ENCODE peak calls at places on chromosomes 11 and 22, in nine cellular contexts. U is stomach, Q is A549, A is spleen, H is neural progenitor cell, V is ovary, C is mammary epithelial cell, B is colonic mucosa, E is left lung. O is an unnamed sample.

GRCh38 chr11:110356769-110357671 is 60.6 kb upstream of the RDX start:
- DNase-seq in U (no peak), Q (peak; percentile 92), A (no peak), H (no peak), V (no peak), C (peak; percentile 26), B (no peak), E (no peak), O (peak; percentile 44)

GRCh38 chr22:29143848-29144785 is 61.6 kb upstream of the EMID1 start:
- DNase-seq in U (peak; percentile 21), Q (no peak), A (no peak), H (no peak), V (no peak), C (no peak), B (no peak), E (no peak), O (no peak)

GRCh38 chr11:12457030-12457600 is 79.7 kb downstream of the PARVA start:
- DNase-seq in U (no peak), Q (no peak), A (no peak), H (no peak), V (no peak), C (no peak), B (no peak), E (no peak), O (no peak)

GRCh38 chr11:59520741-59521140 is 9.4 kb downstream of the OR4D9 start:
- DNase-seq in U (no peak), Q (no peak), A (no peak), H (no peak), V (no peak), C (no peak), B (no peak), E (no peak), O (no peak)

GRCh38 chr11:11010624-11011127 is 152.8 kb upstream of the ZBED5 start:
- DNase-seq in U (peak; percentile 28), Q (peak; percentile 55), A (no peak), H (peak; percentile 70), V (no peak), C (peak; percentile 33), B (peak; percentile 34), E (no peak), O (no peak)

GRCh38 chr22:26502688-26503561 is 9.3 kb downstream of the TFIP11 start:
- DNase-seq in U (peak; percentile 28), Q (peak; percentile 37), A (peak; percentile 84), H (peak; percentile 80), V (no peak), C (peak; percentile 20), B (peak; percentile 33), E (no peak), O (no peak)

GRCh38 chr11:2579315-2580060 is 120.3 kb downstream of the KCNQ1OT1 start:
- DNase-seq in U (peak; percentile 22), Q (no peak), A (peak; percentile 63), H (peak; percentile 32), V (peak; percentile 11), C (no peak), B (no peak), E (peak; percentile 69), O (peak; percentile 61)

GRCh38 chr22:49297871-49298721 is 529.6 kb downstream of the BRD1 start:
- DNase-seq in U (peak; percentile 20), Q (no peak), A (peak; percentile 69), H (no peak), V (no peak), C (no peak), B (no peak), E (no peak), O (no peak)

GRCh38 chr22:29903371-29903770 is 20.4 kb downstream of the MTMR3 start:
- DNase-seq in U (no peak), Q (no peak), A (no peak), H (no peak), V (no peak), C (no peak), B (no peak), E (no peak), O (no peak)

GRCh38 chr22:34055525-34056200 is 135.4 kb upstream of the LARGE1 start:
- DNase-seq in U (peak; percentile 28), Q (peak; percentile 39), A (no peak), H (peak; percentile 72), V (no peak), C (peak; percentile 60), B (no peak), E (no peak), O (no peak)

GRCh38 chr11:10808553-10809372 is at the start of gene EIF4G2:
- DNase-seq in U (peak; percentile 99), Q (peak; percentile 98), A (peak; percentile 99), H (peak; percentile 98), V (peak; percentile 98), C (peak; percentile 99), B (peak; percentile 99), E (peak; percentile 98), O (peak; percentile 98)

GRCh38 chr22:48250937-48251530 is 1488.6 kb downstream of the TBC1D22A start:
- DNase-seq in U (no peak), Q (no peak), A (peak; percentile 45), H (no peak), V (no peak), C (no peak), B (no peak), E (no peak), O (no peak)

GRCh38 chr11:69595805-69596665 is 44.9 kb upstream of the CCND1 start:
- DNase-seq in U (no peak), Q (no peak), A (no peak), H (no peak), V (no peak), C (no peak), B (no peak), E (no peak), O (no peak)

GRCh38 chr11:8566613-8567210 is 27.3 kb downstream of the STK33 start:
- DNase-seq in U (no peak), Q (peak; percentile 44), A (no peak), H (peak; percentile 54), V (no peak), C (peak; percentile 55), B (no peak), E (no peak), O (no peak)

GRCh38 chr22:41001722-41002122 is 50.5 kb downstream of the RBX1 start:
- DNase-seq in U (no peak), Q (peak; percentile 34), A (no peak), H (no peak), V (no peak), C (peak; percentile 82), B (no peak), E (no peak), O (no peak)

GRCh38 chr22:41003041-41003440 is 51.9 kb downstream of the RBX1 start:
- DNase-seq in U (peak; percentile 35), Q (no peak), A (no peak), H (no peak), V (no peak), C (no peak), B (no peak), E (no peak), O (no peak)

GRCh38 chr22:41003976-41004375 is 52.8 kb downstream of the RBX1 start:
- DNase-seq in U (no peak), Q (no peak), A (no peak), H (no peak), V (no peak), C (no peak), B (no peak), E (no peak), O (no peak)

GRCh38 chr22:41000040-41000565 is 48.9 kb downstream of the RBX1 start:
- DNase-seq in U (no peak), Q (no peak), A (no peak), H (no peak), V (no peak), C (no peak), B (no peak), E (no peak), O (no peak)

DNA sequence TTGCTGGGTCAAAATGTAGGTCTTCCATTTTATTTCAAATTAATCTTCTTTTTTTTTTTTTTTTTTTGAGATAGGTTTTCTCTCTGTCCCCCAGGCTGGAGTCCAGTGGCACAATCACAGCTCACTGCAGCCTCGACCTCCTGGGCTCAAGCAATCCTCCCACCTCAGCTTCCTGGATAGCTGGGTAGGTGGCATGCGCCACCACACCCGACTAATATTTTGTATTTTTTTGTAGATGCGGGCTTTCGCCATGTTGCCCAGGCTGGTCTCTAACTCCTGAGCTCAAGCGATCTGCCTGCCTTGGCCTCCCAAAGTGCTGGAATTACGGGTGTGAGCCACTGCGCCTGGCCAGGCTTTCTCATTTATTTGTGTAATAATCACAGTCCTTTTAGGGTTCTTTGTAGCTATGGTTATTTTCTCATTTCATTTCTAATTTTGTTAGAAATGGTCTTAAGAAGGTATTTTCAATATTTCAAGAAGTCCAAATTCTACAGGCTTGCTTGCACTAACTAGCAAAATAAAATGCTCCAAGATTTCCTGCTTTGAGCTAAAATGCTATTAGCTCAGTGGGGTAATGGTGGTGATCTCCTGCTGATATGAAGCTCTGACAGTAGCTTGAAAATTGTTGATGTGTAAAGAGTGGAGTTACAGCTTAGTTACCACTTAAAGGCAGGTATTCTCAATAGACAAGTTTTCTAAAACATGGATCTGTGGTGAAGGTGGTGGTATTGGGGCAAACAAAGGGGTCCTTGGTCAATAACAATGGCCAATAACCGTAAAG is 50.0 kb downstream of the RBX1 start:
- DNase-seq in U (no peak), Q (no peak), A (no peak), H (no peak), V (no peak), C (no peak), B (no peak), E (no peak), O (no peak)
- H3K4me3 ChIP-seq in U (no peak overlapping the region), Q (no peak overlapping the region), A (no peak overlapping the region), H (no peak overlapping the region), V (no peak overlapping the region), C (no peak overlapping the region), B (no peak overlapping the region), E (no peak overlapping the region), O (no peak overlapping the region)

DNA sequence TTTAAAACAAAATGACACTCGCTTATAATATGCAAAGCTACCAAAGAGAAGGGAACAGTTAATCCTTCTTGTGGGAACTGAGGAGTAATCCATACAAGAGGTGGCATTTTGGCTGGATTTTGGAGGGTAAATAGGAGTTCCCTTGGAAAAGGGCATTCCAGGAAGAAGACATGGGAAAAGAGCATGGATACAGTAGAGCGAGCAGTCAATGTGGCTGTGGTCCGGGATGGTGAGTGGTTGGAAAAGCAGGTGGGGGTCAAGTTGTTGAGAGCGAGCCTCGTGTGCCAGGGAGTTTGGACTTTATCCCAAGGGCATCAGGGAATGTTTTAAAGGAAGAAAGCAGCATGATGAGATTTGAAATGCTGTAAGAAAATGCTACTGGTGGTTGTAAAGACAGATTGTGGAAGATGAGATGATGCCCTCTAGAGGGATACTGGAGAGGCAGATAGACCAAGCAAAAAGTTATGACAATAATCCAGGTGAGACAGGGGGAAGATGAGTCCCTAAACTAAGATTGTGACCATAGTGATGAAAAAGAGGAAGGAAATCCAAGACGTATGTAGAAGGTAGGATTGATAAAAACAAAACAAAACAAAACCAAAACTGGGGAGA is 3.8 kb upstream of the MMP7 start:
- DNase-seq in U (no peak), Q (no peak), A (no peak), H (no peak), V (no peak), C (no peak), B (no peak), E (no peak), O (no peak)
- TF ChIP-seq CTCF in U (no peak), Q (no peak), A (no peak), H (no peak), V (no peak), C (no peak), B (no peak), E (no peak), O (no peak)

GRCh38 chr11:67272327-67273259 is 6.3 kb downstream of the GRK2 start:
- DNase-seq in U (no peak), Q (no peak), A (peak; percentile 82), H (no peak), V (no peak), C (no peak), B (no peak), E (peak; percentile 67), O (peak; percentile 51)
- H3K4me1 ChIP-seq in U (peaks cover 98% of the 10 kb centered on the region), Q (peaks cover 18% of the 10 kb centered on the region), A (peaks cover 100% of the 10 kb centered on the region), H (peaks cover 39% of the 10 kb centered on the region), V (peaks cover 56% of the 10 kb centered on the region), C (peaks cover 28% of the 10 kb centered on the region), B (peaks cover 57% of the 10 kb centered on the region), E (peaks cover 100% of the 10 kb centered on the region), O (peaks cover 25% of the 10 kb centered on the region)

GRCh38 chr22:43343262-43343988 is at the start of gene SCUBE1:
- DNase-seq in U (peak; percentile 63), Q (peak; percentile 17), A (peak; percentile 82), H (peak; percentile 95), V (peak; percentile 86), C (peak; percentile 14), B (peak; percentile 48), E (peak; percentile 88), O (peak; percentile 82)
- H3K4me3 ChIP-seq in U (peak within 1 kb of the TSS; percentile 42), Q (peak within 1 kb of the TSS; percentile 51), A (peak within 1 kb of the TSS; percentile 34), H (peak within 1 kb of the TSS; percentile 75), V (peak within 1 kb of the TSS; percentile 29), C (no peak within 1 kb of the TSS), B (peak within 1 kb of the TSS; percentile 20), E (peak within 1 kb of the TSS; percentile 36), O (peak within 1 kb of the TSS; percentile 27)